ENCODE peak calls at places on chromosomes 16 and 17, in seven cellular contexts. One of them, this sample, is unnamed.

GRCh38 chr17:77687921-77688320 is 270.6 kb upstream of the TNRC6C start:
- DNase-seq in BE2C: no peak
- DNase-seq in omental fat pad: no peak
- DNase-seq in lung: no peak
- DNase-seq in Peyer's patch: no peak
- DNase-seq in OCI-LY7: no peak
- DNase-seq in fibroblast of the aortic adventitia: no peak
- DNase-seq in this sample: no peak

GRCh38 chr16:2904100-2904921 is 7.4 kb upstream of the FLYWCH1 start:
- DNase-seq in OCI-LY7: peak
- DNase-seq in Peyer's patch: peak
- DNase-seq in lung: peak
- DNase-seq in fibroblast of the aortic adventitia: peak
- DNase-seq in BE2C: peak
- DNase-seq in omental fat pad: peak
- DNase-seq in this sample: peak

GRCh38 chr17:77476920-77477805 is 336.4 kb downstream of the SEC14L1 start:
- DNase-seq in OCI-LY7: peak
- DNase-seq in lung: peak
- DNase-seq in fibroblast of the aortic adventitia: peak
- DNase-seq in Peyer's patch: no peak
- DNase-seq in BE2C: peak
- DNase-seq in omental fat pad: no peak
- DNase-seq in this sample: no peak

GRCh38 chr16:86424413-86424812 is 85.9 kb upstream of the FOXF1 start:
- DNase-seq in Peyer's patch: no peak
- DNase-seq in OCI-LY7: no peak
- DNase-seq in omental fat pad: no peak
- DNase-seq in lung: no peak
- DNase-seq in BE2C: no peak
- DNase-seq in fibroblast of the aortic adventitia: peak
- DNase-seq in this sample: no peak

GRCh38 chr17:67253379-67253778 is 8.4 kb upstream of the HELZ start:
- DNase-seq in Peyer's patch: no peak
- DNase-seq in fibroblast of the aortic adventitia: peak
- DNase-seq in OCI-LY7: no peak
- DNase-seq in omental fat pad: no peak
- DNase-seq in BE2C: no peak
- DNase-seq in lung: no peak
- DNase-seq in this sample: no peak

GRCh38 chr17:80071116-80071980 is 30.0 kb upstream of the GAA start:
- DNase-seq in BE2C: no peak
- DNase-seq in OCI-LY7: no peak
- DNase-seq in Peyer's patch: peak
- DNase-seq in lung: peak
- DNase-seq in omental fat pad: no peak
- DNase-seq in fibroblast of the aortic adventitia: peak
- DNase-seq in this sample: no peak

GRCh38 chr16:56637814-56638750 is at the start of gene MT1A:
- DNase-seq in lung: peak
- DNase-seq in omental fat pad: no peak
- DNase-seq in BE2C: no peak
- DNase-seq in Peyer's patch: no peak
- DNase-seq in OCI-LY7: no peak
- DNase-seq in fibroblast of the aortic adventitia: peak
- DNase-seq in this sample: no peak

GRCh38 chr17:4297351-4297750 is 33.6 kb upstream of the ANKFY1 start:
- DNase-seq in Peyer's patch: no peak
- DNase-seq in fibroblast of the aortic adventitia: peak
- DNase-seq in omental fat pad: no peak
- DNase-seq in OCI-LY7: no peak
- DNase-seq in lung: no peak
- DNase-seq in BE2C: no peak
- DNase-seq in this sample: no peak

GRCh38 chr16:69486272-69486671 is 61.9 kb downstream of the CYB5B start:
- DNase-seq in Peyer's patch: no peak
- DNase-seq in OCI-LY7: no peak
- DNase-seq in omental fat pad: no peak
- DNase-seq in lung: no peak
- DNase-seq in fibroblast of the aortic adventitia: no peak
- DNase-seq in BE2C: no peak
- DNase-seq in this sample: no peak

GRCh38 chr16:21260870-21261791 is 17.0 kb downstream of the CRYM start:
- DNase-seq in BE2C: peak
- DNase-seq in omental fat pad: no peak
- DNase-seq in OCI-LY7: no peak
- DNase-seq in Peyer's patch: no peak
- DNase-seq in lung: no peak
- DNase-seq in fibroblast of the aortic adventitia: peak
- DNase-seq in this sample: no peak

GRCh38 chr17:55883112-55883511 is 132.3 kb downstream of the PCTP start:
- DNase-seq in BE2C: peak
- DNase-seq in OCI-LY7: no peak
- DNase-seq in Peyer's patch: no peak
- DNase-seq in fibroblast of the aortic adventitia: no peak
- DNase-seq in lung: no peak
- DNase-seq in omental fat pad: no peak
- DNase-seq in this sample: no peak

GRCh38 chr16:67184453-67185002 is 765 bp upstream of the MATCAP1 start:
- DNase-seq in Peyer's patch: no peak
- DNase-seq in omental fat pad: no peak
- DNase-seq in BE2C: peak
- DNase-seq in fibroblast of the aortic adventitia: no peak
- DNase-seq in OCI-LY7: no peak
- DNase-seq in lung: no peak
- DNase-seq in this sample: no peak

GRCh38 chr17:57357830-57358426 is 101.6 kb downstream of the MSI2 start:
- DNase-seq in Peyer's patch: peak
- DNase-seq in lung: no peak
- DNase-seq in fibroblast of the aortic adventitia: no peak
- DNase-seq in omental fat pad: no peak
- DNase-seq in OCI-LY7: peak
- DNase-seq in BE2C: no peak
- DNase-seq in this sample: no peak

GRCh38 chr17:37605813-37606505 is 3.3 kb downstream of the SYNRG start:
- DNase-seq in fibroblast of the aortic adventitia: no peak
- DNase-seq in omental fat pad: no peak
- DNase-seq in BE2C: no peak
- DNase-seq in lung: no peak
- DNase-seq in Peyer's patch: peak
- DNase-seq in OCI-LY7: peak
- DNase-seq in this sample: no peak

GRCh38 chr16:86952769-86953168 is 364.4 kb downstream of the C16orf95 start:
- DNase-seq in Peyer's patch: no peak
- DNase-seq in lung: no peak
- DNase-seq in omental fat pad: no peak
- DNase-seq in BE2C: no peak
- DNase-seq in fibroblast of the aortic adventitia: no peak
- DNase-seq in OCI-LY7: no peak
- DNase-seq in this sample: no peak

GRCh38 chr16:51287231-51287630 is 136.2 kb upstream of the SALL1 start:
- DNase-seq in OCI-LY7: no peak
- DNase-seq in omental fat pad: no peak
- DNase-seq in BE2C: no peak
- DNase-seq in Peyer's patch: no peak
- DNase-seq in lung: no peak
- DNase-seq in fibroblast of the aortic adventitia: no peak
- DNase-seq in this sample: no peak

GRCh38 chr16:86854895-86855294 is 276.5 kb downstream of the FOXL1 start:
- DNase-seq in BE2C: no peak
- DNase-seq in Peyer's patch: no peak
- DNase-seq in OCI-LY7: no peak
- DNase-seq in fibroblast of the aortic adventitia: peak
- DNase-seq in omental fat pad: no peak
- DNase-seq in lung: no peak
- DNase-seq in this sample: no peak

GRCh38 chr17:44916781-44917241 is 1.5 kb upstream of the GFAP start:
- DNase-seq in BE2C: no peak
- DNase-seq in omental fat pad: no peak
- DNase-seq in lung: no peak
- DNase-seq in OCI-LY7: no peak
- DNase-seq in fibroblast of the aortic adventitia: peak
- DNase-seq in Peyer's patch: no peak
- DNase-seq in this sample: no peak

GRCh38 chr16:88662222-88662842 is 559 bp downstream of the MVD start:
- DNase-seq in omental fat pad: no peak
- DNase-seq in OCI-LY7: peak
- DNase-seq in fibroblast of the aortic adventitia: no peak
- DNase-seq in Peyer's patch: peak
- DNase-seq in lung: no peak
- DNase-seq in BE2C: no peak
- DNase-seq in this sample: peak

GRCh38 chr16:10940501-10941079 is 1.7 kb downstream of the DEXI start:
- DNase-seq in omental fat pad: no peak
- DNase-seq in lung: no peak
- DNase-seq in BE2C: no peak
- DNase-seq in fibroblast of the aortic adventitia: no peak
- DNase-seq in Peyer's patch: no peak
- DNase-seq in OCI-LY7: peak
- DNase-seq in this sample: no peak

GRCh38 chr16:1789643-1790045 is 3.9 kb downstream of the IGFALS start:
- DNase-seq in OCI-LY7: no peak
- DNase-seq in lung: no peak
- DNase-seq in omental fat pad: no peak
- DNase-seq in fibroblast of the aortic adventitia: no peak
- DNase-seq in BE2C: no peak
- DNase-seq in Peyer's patch: no peak
- DNase-seq in this sample: no peak

GRCh38 chr17:66675991-66676371 is 158.9 kb upstream of the CACNG5 start:
- DNase-seq in fibroblast of the aortic adventitia: no peak
- DNase-seq in Peyer's patch: no peak
- DNase-seq in BE2C: no peak
- DNase-seq in OCI-LY7: no peak
- DNase-seq in lung: peak
- DNase-seq in omental fat pad: no peak
- DNase-seq in this sample: no peak

GRCh38 chr17:15398736-15399331 is 57.4 kb upstream of the TEKT3 start:
- DNase-seq in BE2C: peak
- DNase-seq in fibroblast of the aortic adventitia: peak
- DNase-seq in OCI-LY7: no peak
- DNase-seq in Peyer's patch: no peak
- DNase-seq in omental fat pad: no peak
- DNase-seq in lung: no peak
- DNase-seq in this sample: no peak

DNA sequence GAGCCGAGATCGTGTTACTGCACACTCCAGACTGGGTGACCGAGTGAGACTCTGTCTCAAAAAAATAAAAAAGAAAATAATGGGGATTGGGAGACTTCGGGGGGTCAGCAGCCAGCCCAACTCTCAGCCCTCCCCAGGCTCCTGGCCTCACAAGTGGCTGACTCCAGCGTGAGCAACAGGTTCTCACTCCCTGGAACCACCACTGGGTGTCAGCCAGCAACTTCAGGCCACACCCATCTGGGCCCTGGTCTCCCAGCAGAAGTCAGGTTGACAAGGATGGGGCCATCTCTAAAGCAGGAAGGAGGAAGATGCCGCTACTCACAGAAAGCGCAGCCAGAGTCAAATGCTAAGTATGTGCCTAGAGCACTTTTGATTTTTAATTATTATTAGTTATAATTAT is 139.4 kb downstream of the C16orf78 start:
- DNase-seq in fibroblast of the aortic adventitia: peak
- DNase-seq in omental fat pad: no peak
- DNase-seq in lung: no peak
- DNase-seq in OCI-LY7: peak
- DNase-seq in BE2C: peak
- DNase-seq in Peyer's patch: no peak
- DNase-seq in this sample: no peak
- TF ChIP-seq CTCF in fibroblast of the aortic adventitia: peak
- TF ChIP-seq CTCF in omental fat pad: no peak
- TF ChIP-seq CTCF in lung: no peak
- TF ChIP-seq CTCF in OCI-LY7: peak
- TF ChIP-seq CTCF in BE2C: peak
- TF ChIP-seq CTCF in Peyer's patch: no peak
- TF ChIP-seq CTCF in this sample: peak

GRCh38 chr16:47571049-47571448 is 109.9 kb downstream of the PHKB start:
- DNase-seq in BE2C: no peak
- DNase-seq in Peyer's patch: no peak
- DNase-seq in omental fat pad: no peak
- DNase-seq in lung: no peak
- DNase-seq in OCI-LY7: no peak
- DNase-seq in fibroblast of the aortic adventitia: no peak
- DNase-seq in this sample: no peak
- TF ChIP-seq CTCF in BE2C: no peak
- TF ChIP-seq CTCF in Peyer's patch: no peak
- TF ChIP-seq CTCF in omental fat pad: no peak
- TF ChIP-seq CTCF in lung: no peak
- TF ChIP-seq CTCF in OCI-LY7: no peak
- TF ChIP-seq CTCF in fibroblast of the aortic adventitia: no peak
- TF ChIP-seq CTCF in this sample: no peak

GRCh38 chr16:84197487-84198128 is 6.7 kb downstream of the ADAD2 start:
- DNase-seq in OCI-LY7: no peak
- DNase-seq in fibroblast of the aortic adventitia: no peak
- DNase-seq in omental fat pad: no peak
- DNase-seq in Peyer's patch: no peak
- DNase-seq in lung: no peak
- DNase-seq in BE2C: no peak
- DNase-seq in this sample: no peak

GRCh38 chr16:84194470-84195200 is 3.7 kb downstream of the ADAD2 start:
- DNase-seq in omental fat pad: no peak
- DNase-seq in lung: no peak
- DNase-seq in fibroblast of the aortic adventitia: no peak
- DNase-seq in OCI-LY7: no peak
- DNase-seq in BE2C: no peak
- DNase-seq in Peyer's patch: peak
- DNase-seq in this sample: no peak

GRCh38 chr16:84196727-84197486 is 6.0 kb downstream of the ADAD2 start:
- DNase-seq in OCI-LY7: no peak
- DNase-seq in lung: no peak
- DNase-seq in Peyer's patch: no peak
- DNase-seq in BE2C: no peak
- DNase-seq in omental fat pad: no peak
- DNase-seq in fibroblast of the aortic adventitia: no peak
- DNase-seq in this sample: no peak

GRCh38 chr16:84195201-84196093 is 4.5 kb downstream of the ADAD2 start:
- DNase-seq in fibroblast of the aortic adventitia: no peak
- DNase-seq in omental fat pad: no peak
- DNase-seq in OCI-LY7: no peak
- DNase-seq in lung: no peak
- DNase-seq in Peyer's patch: no peak
- DNase-seq in BE2C: no peak
- DNase-seq in this sample: no peak

DNA sequence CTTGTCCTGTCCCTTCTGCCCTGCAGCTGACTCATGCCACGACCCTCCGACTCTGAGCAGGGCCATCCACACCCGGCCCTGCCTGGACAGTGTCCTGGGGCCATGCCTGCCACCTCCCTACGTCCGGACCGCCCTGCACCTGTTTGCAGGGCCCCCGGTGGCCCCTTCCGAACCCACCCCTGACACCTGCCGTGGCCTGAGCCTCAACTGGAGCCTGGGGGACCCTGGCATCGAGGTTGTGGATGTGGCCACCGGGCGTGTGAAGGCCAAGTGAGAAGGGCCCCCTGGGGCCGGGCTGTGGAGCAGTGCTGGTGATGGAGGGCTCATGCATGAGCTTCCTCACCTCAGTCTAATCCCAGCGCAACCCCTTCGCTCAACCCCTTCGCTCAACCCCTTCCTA is 5.1 kb downstream of the ADAD2 start:
- DNase-seq in BE2C: no peak
- DNase-seq in omental fat pad: no peak
- DNase-seq in Peyer's patch: no peak
- DNase-seq in fibroblast of the aortic adventitia: no peak
- DNase-seq in OCI-LY7: no peak
- DNase-seq in lung: no peak
- DNase-seq in this sample: no peak
- TF ChIP-seq CTCF in BE2C: no peak
- TF ChIP-seq CTCF in omental fat pad: no peak
- TF ChIP-seq CTCF in Peyer's patch: no peak
- TF ChIP-seq CTCF in fibroblast of the aortic adventitia: no peak
- TF ChIP-seq CTCF in OCI-LY7: no peak
- TF ChIP-seq CTCF in lung: no peak
- TF ChIP-seq CTCF in this sample: no peak

GRCh38 chr17:81558941-81559806 is 7.0 kb upstream of the FAAP100 start:
- DNase-seq in Peyer's patch: no peak
- DNase-seq in BE2C: peak
- DNase-seq in lung: no peak
- DNase-seq in OCI-LY7: no peak
- DNase-seq in fibroblast of the aortic adventitia: no peak
- DNase-seq in omental fat pad: no peak
- DNase-seq in this sample: no peak
- TF ChIP-seq CTCF in Peyer's patch: no peak
- TF ChIP-seq CTCF in BE2C: peak
- TF ChIP-seq CTCF in lung: no peak
- TF ChIP-seq CTCF in OCI-LY7: peak
- TF ChIP-seq CTCF in fibroblast of the aortic adventitia: peak
- TF ChIP-seq CTCF in omental fat pad: no peak
- TF ChIP-seq CTCF in this sample: no peak

This sample was measured in progenitor cell of endocrine pancreas.